ENCODE peak calls at places on chromosomes 2 and 18, in four cellular contexts. D, Y, F and U are unnamed samples. For H3K4me1 and H3K27me3, the result is how much of the 10 kb centered on the place peaks cover.

GRCh38 chr18:49250819-49251388 is 209.5 kb downstream of the DYM start:
- DNase-seq in D (peak), Y (no peak), F (no peak), U (no peak)

GRCh38 chr2:2742745-2743144 is 411.7 kb upstream of the MYT1L start:
- DNase-seq in F (no peak), D (no peak), Y (no peak), U (no peak)

GRCh38 chr2:215188078-215188477 is 49.7 kb upstream of the ABCA12 start:
- DNase-seq in F (no peak), Y (no peak), D (peak), U (no peak)

GRCh38 chr2:235055891-235056516 is 104.2 kb downstream of the SH3BP4 start:
- DNase-seq in D (peak), F (no peak), Y (no peak), U (no peak)

GRCh38 chr2:20558391-20559150 is 92.3 kb downstream of the HS1BP3 start:
- DNase-seq in Y (no peak), F (peak), D (no peak), U (no peak)

GRCh38 chr2:112155331-112156151 is 17.4 kb downstream of the FBLN7 start:
- DNase-seq in Y (no peak), D (peak), F (peak), U (peak)

GRCh38 chr2:60472026-60472425 is 81.4 kb downstream of the BCL11A start:
- DNase-seq in F (no peak), Y (no peak), D (no peak), U (no peak)

GRCh38 chr2:85410584-85411404 is 628 bp upstream of the CAPG start:
- DNase-seq in D (no peak), Y (no peak), F (no peak), U (no peak)

GRCh38 chr2:36245632-36246031 is 109.9 kb upstream of the CRIM1 start:
- DNase-seq in D (no peak), Y (no peak), F (no peak), U (no peak)

GRCh38 chr2:21656330-21657075 is 532.7 kb downstream of the TDRD15 start:
- DNase-seq in D (no peak), F (no peak), Y (no peak), U (no peak)

DNA sequence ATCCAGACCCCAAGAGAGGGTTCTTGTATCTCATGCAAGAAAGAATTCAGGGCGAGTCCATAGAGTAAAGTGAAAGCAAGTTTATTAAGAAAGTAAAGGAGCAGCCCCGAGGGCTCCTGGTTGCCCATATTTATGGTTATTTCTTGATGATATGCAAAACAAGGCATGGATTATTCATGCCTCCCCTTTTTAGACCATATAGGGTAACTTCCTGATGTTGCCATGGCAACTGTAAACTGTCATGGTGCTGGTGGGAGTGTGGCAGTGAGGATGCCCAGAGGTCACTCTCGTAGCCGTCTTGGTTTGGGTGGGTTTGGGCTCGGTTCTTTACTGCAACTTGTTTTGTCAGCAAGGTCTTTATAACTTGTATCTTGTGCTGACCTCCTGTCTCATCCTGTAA is 750.2 kb upstream of the FANCL start:
- DNase-seq in Y (no peak), D (no peak), F (no peak), U (no peak)
- H3K4me1 ChIP-seq in Y (under half), D (under half), F (under half), U (under half)

GRCh38 chr2:54454548-54454921 is 1.6 kb upstream of the SPTBN1 start:
- DNase-seq in D (no peak), F (no peak), Y (no peak), U (no peak)

GRCh38 chr2:54456526-54457325 is 599 bp downstream of the SPTBN1 start:
- DNase-seq in F (peak), Y (peak), D (peak), U (no peak)

GRCh38 chr2:54454922-54455583 is 1.1 kb upstream of the SPTBN1 start:
- DNase-seq in D (peak), F (no peak), Y (no peak), U (no peak)

GRCh38 chr2:54457326-54458023 is 1.3 kb downstream of the SPTBN1 start:
- DNase-seq in Y (no peak), F (no peak), D (peak), U (no peak)

GRCh38 chr2:54455584-54456525 is at the start of gene SPTBN1:
- DNase-seq in F (peak), D (peak), Y (peak), U (peak)
- H3K27me3 ChIP-seq in F (under half), D (under half), Y (half or more), U (under half)

GRCh38 chr2:217688494-217688893 is 314.3 kb downstream of the TNS1 start:
- DNase-seq in Y (no peak), F (no peak), D (no peak), U (no peak)

GRCh38 chr2:217684431-217685254 is 318.2 kb downstream of the TNS1 start:
- DNase-seq in D (no peak), F (no peak), Y (no peak), U (no peak)

GRCh38 chr2:217683096-217683870 is 319.5 kb downstream of the TNS1 start:
- DNase-seq in D (no peak), F (no peak), Y (no peak), U (no peak)

GRCh38 chr2:217687771-217688170 is 315.0 kb downstream of the TNS1 start:
- DNase-seq in Y (no peak), D (no peak), F (no peak), U (no peak)

DNA sequence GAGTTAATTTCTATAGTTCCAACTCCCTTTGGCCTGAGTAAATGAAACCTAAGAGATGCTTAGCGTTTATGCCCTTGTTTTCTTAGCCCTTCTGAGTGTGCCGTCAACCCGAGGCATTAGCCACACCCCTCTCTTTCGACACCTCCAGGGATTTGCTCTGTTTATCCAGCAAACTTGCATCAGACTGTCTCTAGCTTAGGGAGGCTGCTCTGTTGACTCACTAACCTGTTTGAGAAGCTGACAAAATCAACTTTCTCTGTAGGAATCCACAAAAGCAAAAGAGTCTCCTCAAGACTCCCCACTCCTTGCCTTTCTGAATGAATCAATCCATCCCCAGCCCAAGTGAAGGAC is 317.6 kb downstream of the TNS1 start:
- DNase-seq in F (peak), Y (peak), D (no peak), U (no peak)
- H3K27ac ChIP-seq in F (peak), Y (peak), D (no peak), U (no peak)

DNA sequence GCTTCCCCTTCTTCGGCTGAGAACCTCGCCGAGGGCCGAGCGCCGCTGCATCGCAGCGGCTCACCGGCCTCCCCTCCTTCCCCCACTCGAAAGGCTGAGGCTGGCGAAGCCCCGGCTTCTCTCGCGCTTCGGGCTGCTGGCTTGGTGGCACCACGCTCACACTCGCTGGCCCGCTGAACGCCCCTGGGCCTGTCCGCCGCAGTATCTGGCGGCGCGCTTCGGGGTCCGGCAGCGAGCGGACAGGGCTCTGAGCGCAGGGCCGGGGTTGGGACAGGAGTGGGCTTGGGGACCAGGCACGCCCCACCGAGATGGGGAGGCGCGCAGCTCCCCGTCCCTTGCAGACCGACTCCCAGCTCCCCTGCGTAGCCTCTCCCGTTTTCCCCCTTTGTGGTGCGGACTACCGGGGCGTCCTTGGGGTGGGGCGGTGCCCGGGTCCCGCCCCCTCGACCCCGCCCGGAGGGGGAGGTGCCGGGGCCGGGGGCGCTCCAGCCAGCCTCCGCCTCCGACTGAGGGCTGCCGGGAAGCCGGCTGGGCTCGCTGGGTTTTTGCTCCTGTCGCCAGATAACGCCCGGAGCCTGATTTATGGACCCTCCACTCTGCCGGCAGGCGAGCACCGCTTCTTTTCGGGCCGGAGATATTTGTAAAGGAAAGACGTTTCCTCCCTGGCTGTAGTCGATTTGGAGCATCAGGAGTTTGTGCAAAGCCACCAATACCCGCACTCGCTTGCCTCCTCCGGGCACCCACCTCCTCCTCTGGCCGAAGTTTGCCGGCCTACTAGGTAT is 3.8 kb downstream of the GBX2 start:
- DNase-seq in D (peak), F (no peak), Y (no peak), U (no peak)
- H3K4me1 ChIP-seq in D (under half), F (under half), Y (under half), U (under half)

DNA sequence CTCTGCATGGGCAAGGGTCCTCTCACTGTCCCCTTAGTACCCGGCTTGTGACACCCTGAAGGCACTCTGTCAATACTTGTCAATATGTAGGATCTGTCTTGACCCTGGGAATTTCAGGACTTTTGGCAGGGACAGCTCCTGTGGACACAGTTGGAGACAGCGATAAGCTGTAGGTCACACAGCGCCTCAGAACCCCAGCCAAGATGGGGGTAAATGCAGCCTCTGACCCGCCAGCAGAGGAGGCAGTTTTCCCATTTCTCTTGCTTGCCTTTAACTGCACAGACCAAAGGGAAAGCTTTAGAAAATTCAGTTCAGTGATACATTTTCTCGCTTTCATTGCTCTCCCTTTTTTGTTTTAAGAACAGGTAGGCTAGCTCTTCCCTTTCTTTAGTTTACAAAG is 54.8 kb upstream of the KLHL29 start:
- DNase-seq in D (peak), F (no peak), Y (no peak), U (no peak)
- H3K27me3 ChIP-seq in D (under half), F (under half), Y (under half), U (under half)